ENCODE peak calls at places on chromosomes 6 and 20, in five cellular contexts. Q, T, K, Y and M are unnamed samples.

GRCh38 chr6:158017621-158018369 is 36.1 kb downstream of the SYNJ2 start:
- DNase-seq in Q (no peak), T (no peak), K (no peak), Y (no peak), M (no peak)

GRCh38 chr6:78400076-78400475 is 467.3 kb upstream of the IRAK1BP1 start:
- DNase-seq in Q (no peak), T (no peak), K (no peak), Y (no peak), M (no peak)

GRCh38 chr20:37511605-37512275 is 9.3 kb upstream of the NNAT start:
- DNase-seq in Q (peak), T (no peak), K (no peak), Y (peak), M (no peak)

GRCh38 chr6:17705778-17706579 is 746 bp downstream of the NUP153 start:
- DNase-seq in Q (peak), T (peak), K (peak), Y (peak), M (peak)

GRCh38 chr6:94036024-94036423 is 616.7 kb upstream of the EPHA7 start:
- DNase-seq in Q (no peak), T (no peak), K (no peak), Y (no peak), M (no peak)

GRCh38 chr20:59586613-59587012 is 17.7 kb upstream of the PHACTR3 start:
- DNase-seq in Q (no peak), T (no peak), K (no peak), Y (no peak), M (no peak)

GRCh38 chr6:70246118-70246517 is 56.8 kb downstream of the COL9A1 start:
- DNase-seq in Q (no peak), T (no peak), K (no peak), Y (no peak), M (no peak)

GRCh38 chr6:84137989-84138575 is 89.4 kb downstream of the CEP162 start:
- DNase-seq in Q (no peak), T (no peak), K (no peak), Y (no peak), M (no peak)